ENCODE peak calls at places on chromosomes 13 and 19, in nine cellular contexts. K, P, Y, R, E, V, H, J and D are unnamed samples.

GRCh38 chr19:45279587-45280192 is 28.6 kb downstream of the MARK4 start:
- DNase-seq in K (no peak), P (no peak), Y (no peak), R (no peak), E (no peak), V (no peak), H (no peak), J (no peak), D (no peak)

GRCh38 chr19:15935167-15935702 is 906 bp upstream of the CYP4F11 start:
- DNase-seq in K (no peak), P (no peak), Y (no peak), R (no peak), E (no peak), V (no peak), H (no peak), J (no peak), D (no peak)

GRCh38 chr13:21012211-21012610 is 49.2 kb downstream of the LATS2 start:
- DNase-seq in K (no peak), P (no peak), Y (no peak), R (no peak), E (no peak), V (no peak), H (no peak), J (no peak), D (no peak)

GRCh38 chr13:20441066-20441465 is 84.6 kb downstream of the CRYL1 start:
- DNase-seq in K (no peak), P (no peak), Y (no peak), R (no peak), E (no peak), V (no peak), H (no peak), J (no peak), D (no peak)

GRCh38 chr19:16795042-16795441 is 34.2 kb upstream of the SIN3B start:
- DNase-seq in K (no peak), P (no peak), Y (no peak), R (no peak), E (no peak), V (no peak), H (no peak), J (no peak), D (no peak)

GRCh38 chr13:99158846-99159245 is 41.8 kb upstream of the UBAC2 start:
- DNase-seq in K (peak), P (no peak), Y (no peak), R (no peak), E (no peak), V (no peak), H (no peak), J (no peak), D (no peak)

GRCh38 chr13:65892859-65893258 is 1337.3 kb downstream of the PCDH9 start:
- DNase-seq in K (no peak), P (no peak), Y (no peak), R (no peak), E (no peak), V (no peak), H (no peak), J (no peak), D (no peak)

GRCh38 chr19:30280018-30280417 is 92.2 kb upstream of the ZNF536 start:
- DNase-seq in K (no peak), P (no peak), Y (no peak), R (no peak), E (no peak), V (no peak), H (no peak), J (no peak), D (no peak)

GRCh38 chr19:843180-843835 is 2.5 kb downstream of the PRTN3 start:
- DNase-seq in K (peak), P (no peak), Y (peak), R (no peak), E (no peak), V (no peak), H (no peak), J (no peak), D (peak)

GRCh38 chr19:40528078-40528477 is 48.6 kb upstream of the SHKBP1 start:
- DNase-seq in K (no peak), P (no peak), Y (no peak), R (no peak), E (no peak), V (no peak), H (no peak), J (no peak), D (no peak)

GRCh38 chr13:53342623-53343022 is 314.0 kb downstream of the OLFM4 start:
- DNase-seq in K (no peak), P (no peak), Y (no peak), R (no peak), E (no peak), V (no peak), H (no peak), J (no peak), D (no peak)

GRCh38 chr13:90084684-90085290 is 1262.7 kb upstream of the MIR17HG start:
- DNase-seq in K (no peak), P (no peak), Y (no peak), R (no peak), E (no peak), V (no peak), H (no peak), J (no peak), D (no peak)

GRCh38 chr19:37304190-37304883 is 66.6 kb upstream of the ZNF527 start:
- DNase-seq in K (no peak), P (no peak), Y (peak), R (no peak), E (peak), V (no peak), H (no peak), J (no peak), D (no peak)

GRCh38 chr13:48094404-48094780 is 512 bp downstream of the MED4 start:
- DNase-seq in K (no peak), P (no peak), Y (no peak), R (peak), E (no peak), V (no peak), H (no peak), J (no peak), D (peak)

GRCh38 chr19:45593520-45593919 is 8.5 kb downstream of the GPR4 start:
- DNase-seq in K (no peak), P (no peak), Y (no peak), R (no peak), E (no peak), V (no peak), H (no peak), J (no peak), D (no peak)

GRCh38 chr13:21142766-21143165 is 33.6 kb downstream of the SKA3 start:
- DNase-seq in K (no peak), P (no peak), Y (no peak), R (no peak), E (no peak), V (no peak), H (no peak), J (no peak), D (no peak)

GRCh38 chr19:58385313-58386165 is 1.5 kb upstream of the RPS5 start:
- DNase-seq in K (no peak), P (no peak), Y (no peak), R (no peak), E (no peak), V (no peak), H (no peak), J (no peak), D (peak)

GRCh38 chr13:42392706-42393572 is 121.0 kb downstream of the AKAP11 start:
- DNase-seq in K (no peak), P (no peak), Y (no peak), R (no peak), E (no peak), V (no peak), H (no peak), J (peak), D (no peak)

GRCh38 chr19:43765109-43765876 is 10.5 kb upstream of the SMG9 start:
- DNase-seq in K (peak), P (peak), Y (no peak), R (no peak), E (no peak), V (peak), H (peak), J (peak), D (peak)

GRCh38 chr13:29000802-29001201 is 180.7 kb downstream of the MTUS2 start:
- DNase-seq in K (no peak), P (no peak), Y (no peak), R (no peak), E (no peak), V (no peak), H (no peak), J (no peak), D (no peak)

GRCh38 chr19:44890366-44891015 is 563 bp upstream of the TOMM40 start:
- DNase-seq in K (peak), P (peak), Y (peak), R (peak), E (peak), V (peak), H (peak), J (peak), D (peak)